ENCODE peak calls at places on chromosome 2, in nine cellular contexts. D is upper lobe of left lung; R is mucosa of descending colon; N is naive thymus-derived CD8-positive, alpha-beta T cell; O is CD8-positive, alpha-beta T cell; A is activated naive CD8-positive, alpha-beta T cell treated with anti-CD3 and anti-CD28 coated beads, Interleukin-2, amount 10 ng/mL, durations not matched to agents 7 days and 5 days; V is heart right ventricle; B is CD4-positive, alpha-beta T cell; K is omental fat pad. S is an unnamed sample.

GRCh38 chr2:38836801-38837200 is 38.9 kb downstream of the DHX57 start:
- ATAC-seq in B (no peak), O (no peak), V (no peak), R (no peak), K (no peak), A (no peak), N (no peak), D (no peak), S (no peak)

GRCh38 chr2:207970825-207971142 is 54.5 kb downstream of the PLEKHM3 start:
- ATAC-seq in N (no peak), A (no peak), R (peak), D (no peak), B (no peak), O (no peak), K (no peak), V (no peak), S (no peak)

GRCh38 chr2:159119652-159120257 is 151.3 kb downstream of the TANC1 start:
- ATAC-seq in D (no peak), A (no peak), N (no peak), O (no peak), R (no peak), B (no peak), V (peak), K (no peak), S (no peak)

GRCh38 chr2:61268249-61268648 is 106.3 kb downstream of the C2orf74 start:
- ATAC-seq in B (no peak), A (no peak), D (no peak), V (no peak), R (no peak), O (no peak), K (no peak), N (no peak), S (peak)

GRCh38 chr2:127277028-127277427 is 16.9 kb downstream of the ERCC3 start:
- ATAC-seq in K (no peak), A (no peak), D (no peak), N (no peak), O (no peak), R (no peak), V (no peak), B (no peak), S (no peak)

GRCh38 chr2:189524746-189525145 is 55.8 kb downstream of the SLC40A1 start:
- ATAC-seq in N (no peak), V (no peak), K (no peak), R (peak), D (no peak), A (no peak), B (no peak), O (no peak), S (no peak)

GRCh38 chr2:43942881-43943280 is 52.9 kb downstream of the LRPPRC start:
- ATAC-seq in K (no peak), B (no peak), D (no peak), O (no peak), A (no peak), V (no peak), R (no peak), N (no peak), S (no peak)

GRCh38 chr2:23492941-23493340 is 108.0 kb downstream of the KLHL29 start:
- ATAC-seq in K (no peak), O (no peak), B (no peak), V (no peak), A (no peak), N (no peak), R (no peak), D (no peak), S (peak)

GRCh38 chr2:164504253-164504652 is 117.0 kb downstream of the GRB14 start:
- ATAC-seq in N (no peak), V (no peak), A (no peak), O (no peak), D (no peak), K (no peak), R (no peak), B (no peak), S (peak)

GRCh38 chr2:217672472-217672871 is 330.3 kb downstream of the TNS1 start:
- ATAC-seq in O (no peak), A (no peak), N (no peak), R (no peak), B (no peak), K (no peak), V (no peak), D (peak), S (peak)

GRCh38 chr2:182015334-182016109 is 29.9 kb downstream of the PPP1R1C start:
- ATAC-seq in N (no peak), K (no peak), V (peak), A (no peak), B (no peak), D (no peak), R (no peak), O (no peak), S (peak)

GRCh38 chr2:27308359-27308875 is at the start of gene UCN:
- ATAC-seq in V (peak), N (no peak), O (no peak), A (no peak), R (no peak), B (no peak), D (no peak), K (no peak), S (peak)

GRCh38 chr2:105194022-105194681 is 47.4 kb upstream of the GPR45 start:
- ATAC-seq in B (no peak), O (no peak), R (no peak), A (no peak), N (no peak), V (no peak), D (no peak), K (no peak), S (no peak)

GRCh38 chr2:170680172-170680913 is 34.8 kb upstream of the SP5 start:
- ATAC-seq in N (no peak), D (no peak), V (no peak), K (no peak), A (no peak), B (no peak), R (no peak), O (no peak), S (no peak)

GRCh38 chr2:219159771-219160185 is 837 bp downstream of the NHEJ1 start:
- ATAC-seq in R (no peak), K (no peak), B (no peak), N (no peak), A (no peak), V (no peak), O (no peak), D (no peak), S (no peak)

GRCh38 chr2:160901631-160902030 is 258.6 kb upstream of the TANK start:
- ATAC-seq in B (no peak), D (no peak), A (no peak), N (no peak), O (no peak), V (peak), R (no peak), K (no peak), S (no peak)

GRCh38 chr2:150586858-150587257 is 99.4 kb upstream of the RND3 start:
- ATAC-seq in N (no peak), R (no peak), V (peak), O (no peak), A (no peak), K (no peak), D (no peak), B (no peak), S (peak)

GRCh38 chr2:200616193-200616592 is 30.4 kb downstream of the AOX1 start:
- ATAC-seq in A (no peak), N (no peak), B (no peak), K (no peak), O (no peak), R (no peak), V (no peak), D (no peak), S (no peak)

GRCh38 chr2:235453605-235454151 is 40.2 kb upstream of the AGAP1 start:
- ATAC-seq in V (no peak), R (no peak), D (no peak), O (no peak), B (no peak), N (no peak), K (no peak), A (no peak), S (no peak)

GRCh38 chr2:42979416-42979869 is 187.1 kb upstream of the HAAO start:
- ATAC-seq in R (peak), N (no peak), K (no peak), O (no peak), B (no peak), D (no peak), V (no peak), A (no peak), S (no peak)

GRCh38 chr2:82797469-82797868 is 1661.6 kb downstream of the SUCLG1 start:
- ATAC-seq in K (no peak), B (no peak), V (no peak), O (no peak), R (no peak), N (no peak), A (no peak), D (no peak), S (no peak)

GRCh38 chr2:157743051-157743450 is 114.4 kb upstream of the ACVR1C start:
- ATAC-seq in A (peak), N (no peak), K (no peak), R (no peak), B (no peak), O (no peak), D (no peak), V (no peak), S (no peak)

GRCh38 chr2:73890301-73891092 is 2.3 kb upstream of the ACTG2 start:
- ATAC-seq in O (no peak), B (no peak), N (no peak), K (no peak), V (no peak), R (no peak), A (no peak), D (peak), S (no peak)

GRCh38 chr2:232420463-232421188 is 14.0 kb downstream of the ALPG start:
- ATAC-seq in B (peak), O (peak), D (no peak), V (no peak), N (peak), A (peak), R (peak), K (no peak), S (peak)

GRCh38 chr2:110143982-110144381 is 28.4 kb upstream of the MALL start:
- ATAC-seq in K (no peak), B (no peak), R (no peak), A (no peak), D (no peak), N (no peak), O (no peak), V (no peak), S (no peak)

GRCh38 chr2:235978022-235978421 is 190.2 kb downstream of the GBX2 start:
- ATAC-seq in O (no peak), V (peak), N (no peak), R (no peak), D (no peak), A (no peak), K (no peak), B (no peak), S (no peak)

GRCh38 chr2:7639476-7639875 is 722.3 kb downstream of the RNF144A start:
- ATAC-seq in R (peak), B (no peak), D (peak), A (no peak), K (no peak), O (no peak), N (no peak), V (no peak), S (no peak)

GRCh38 chr2:6459138-6459537 is 406.6 kb downstream of the CMPK2 start:
- ATAC-seq in A (no peak), V (no peak), D (peak), O (no peak), K (no peak), B (no peak), R (no peak), N (no peak), S (no peak)

GRCh38 chr2:227415538-227416424 is 28.0 kb upstream of the SCYGR1 start:
- ATAC-seq in N (no peak), V (peak), K (peak), O (no peak), B (no peak), R (no peak), A (no peak), D (peak), S (peak)

GRCh38 chr2:152468832-152469692 is 134.1 kb downstream of the FMNL2 start:
- ATAC-seq in D (peak), O (no peak), V (peak), K (no peak), A (no peak), B (no peak), R (peak), N (no peak), S (peak)

GRCh38 chr2:172458561-172459124 is 31.3 kb downstream of the ITGA6 start:
- ATAC-seq in K (no peak), O (no peak), V (no peak), A (no peak), R (no peak), B (no peak), N (no peak), D (no peak), S (no peak)

GRCh38 chr2:47300609-47301276 is 102.2 kb upstream of the MSH2 start:
- ATAC-seq in O (no peak), N (no peak), B (no peak), V (peak), K (no peak), D (peak), A (peak), R (peak), S (peak)

GRCh38 chr2:144459937-144460336 is 60.0 kb downstream of the ZEB2 start:
- ATAC-seq in K (peak), R (peak), O (peak), V (peak), D (no peak), A (peak), B (peak), N (peak), S (peak)

GRCh38 chr2:241036964-241037421 is 38.6 kb downstream of the SNED1 start:
- ATAC-seq in B (no peak), A (peak), D (no peak), R (peak), N (peak), V (no peak), O (no peak), K (no peak), S (peak)